ENCODE peak calls at places on chromosomes 13 and 19, in ten cellular contexts. D is natural killer cell; W is activated T-cell treated with anti-CD3 and anti-CD28 coated beads for 1 hour; N is Peyer's patch; B is AG04449; Q is RPMI7951; L is amniotic stem cell; R is germinal center; F is ELR; P is stimulated activated CD8-positive, alpha-beta memory T cell treated with anti-CD3 and anti-CD28 coated beads, Interleukin-4, amount 100 ng/mL, for 4 hours. U is an unnamed sample.

GRCh38 chr13:25292301-25292700 is 5.0 kb upstream of the MTMR6 start:
- DNase-seq in B (no peak), W (no peak), F (peak; percentile 38), R (no peak), Q (peak; percentile 46), P (no peak), D (no peak), N (no peak), L (no peak), U (no peak)

GRCh38 chr19:1491849-1492170 is 829 bp downstream of the REEP6 start:
- DNase-seq in L (no peak), Q (no peak), W (no peak), P (no peak), D (no peak), R (no peak), N (no peak), B (no peak), F (no peak), U (no peak)

GRCh38 chr13:23714672-23715071 is 144.5 kb downstream of the TNFRSF19 start:
- DNase-seq in B (no peak), N (no peak), D (no peak), L (no peak), W (no peak), R (no peak), P (no peak), F (no peak), Q (no peak), U (no peak)

GRCh38 chr13:39263033-39263432 is 224.8 kb downstream of the NHLRC3 start:
- DNase-seq in N (no peak), F (peak; percentile 58), B (no peak), R (peak; percentile 54), W (no peak), L (no peak), D (no peak), Q (peak; percentile 25), P (no peak), U (no peak)

GRCh38 chr19:4567584-4568071 is 8.1 kb upstream of the SEMA6B start:
- DNase-seq in R (no peak), W (peak; percentile 59), D (peak; percentile 58), P (peak; percentile 11), B (no peak), N (peak; percentile 38), F (peak; percentile 59), Q (no peak), L (no peak), U (no peak)

GRCh38 chr19:32566246-32566830 is 14.7 kb upstream of the PDCD5 start:
- DNase-seq in P (no peak), D (no peak), R (no peak), Q (peak; percentile 71), N (no peak), B (no peak), L (no peak), F (peak; percentile 72), W (no peak), U (no peak)

GRCh38 chr13:108213946-108214345 is 1.4 kb downstream of the LIG4 start:
- DNase-seq in Q (no peak), W (no peak), R (no peak), D (no peak), B (no peak), L (no peak), N (no peak), P (no peak), F (peak; percentile 64), U (no peak)

GRCh38 chr13:86737334-86737932 is 933.7 kb upstream of the SLITRK5 start:
- DNase-seq in B (no peak), P (no peak), Q (no peak), F (no peak), W (no peak), R (no peak), L (no peak), D (no peak), N (no peak), U (no peak)

U was measured in gastrocnemius medialis.